ENCODE peak calls at places on chromosomes 16 and 17, in six cellular contexts. B is GM12878, O is gastrocnemius medialis, A is ovary, L is psoas muscle, X is H1. Q is an unnamed sample.

GRCh38 chr17:75032896-75033294 is 13.9 kb downstream of the ATP5PD start:
- DNase-seq in B (no peak), O (no peak), A (peak; percentile 48), L (peak; percentile 30), X (no peak), Q (peak; percentile 50)

GRCh38 chr17:75003070-75003956 is 9.2 kb upstream of the MRPL58 start:
- DNase-seq in B (no peak), O (no peak), A (no peak), L (no peak), X (peak; percentile 52), Q (no peak)

GRCh38 chr17:71338396-71338795 is 782.4 kb upstream of the SOX9 start:
- DNase-seq in B (no peak), O (no peak), A (no peak), L (no peak), X (no peak), Q (no peak)

GRCh38 chr17:79955961-79956735 is 79.5 kb downstream of the TBC1D16 start:
- DNase-seq in B (no peak), O (no peak), A (no peak), L (no peak), X (no peak), Q (no peak)

GRCh38 chr17:78934681-78935418 is 9.7 kb upstream of the TIMP2 start:
- DNase-seq in B (no peak), O (no peak), A (peak; percentile 55), L (no peak), X (no peak), Q (no peak)

GRCh38 chr16:67430504-67431076 is 331 bp upstream of the HSD11B2 start:
- DNase-seq in B (no peak), O (no peak), A (peak; percentile 66), L (no peak), X (peak; percentile 77), Q (no peak)

GRCh38 chr17:4658478-4659305 is 17.2 kb upstream of the ALOX15 start:
- DNase-seq in B (no peak), O (no peak), A (no peak), L (no peak), X (no peak), Q (no peak)

GRCh38 chr17:30243568-30243967 is 8.1 kb upstream of the SLC6A4 start:
- DNase-seq in B (no peak), O (no peak), A (no peak), L (no peak), X (peak; percentile 38), Q (no peak)

GRCh38 chr17:73017653-73018052 is 74.8 kb downstream of the SLC39A11 start:
- DNase-seq in B (no peak), O (no peak), A (no peak), L (no peak), X (no peak), Q (no peak)

GRCh38 chr16:28930652-28931051 is 1.1 kb upstream of the CD19 start:
- DNase-seq in B (peak; percentile 86), O (no peak), A (no peak), L (no peak), X (no peak), Q (no peak)

GRCh38 chr16:14111713-14112538 is 40.8 kb downstream of the MRTFB start:
- DNase-seq in B (no peak), O (no peak), A (peak; percentile 70), L (peak; percentile 43), X (no peak), Q (peak; percentile 61)

GRCh38 chr17:44390250-44390649 is 801 bp upstream of the ITGA2B start:
- DNase-seq in B (no peak), O (no peak), A (no peak), L (no peak), X (no peak), Q (no peak)

GRCh38 chr16:68246671-68247070 is 1.5 kb downstream of the PLA2G15 start:
- DNase-seq in B (no peak), O (peak; percentile 72), A (no peak), L (peak; percentile 15), X (no peak), Q (peak; percentile 39)

GRCh38 chr16:180101-180920 is at the start of gene HBQ1:
- DNase-seq in B (no peak), O (no peak), A (peak; percentile 65), L (peak; percentile 17), X (peak; percentile 84), Q (no peak)

GRCh38 chr17:4544656-4545216 is 10.4 kb downstream of the MYBBP1A start:
- DNase-seq in B (no peak), O (no peak), A (peak; percentile 45), L (peak; percentile 25), X (no peak), Q (no peak)

GRCh38 chr17:2427215-2427614 is 26.4 kb upstream of the MNT start:
- DNase-seq in B (no peak), O (no peak), A (no peak), L (no peak), X (no peak), Q (no peak)

GRCh38 chr17:60647705-60648104 is 29.9 kb upstream of the BCAS3 start:
- DNase-seq in B (no peak), O (no peak), A (no peak), L (no peak), X (no peak), Q (no peak)

GRCh38 chr17:50794361-50794760 is 27.0 kb upstream of the ANKRD40CL start:
- DNase-seq in B (no peak), O (no peak), A (no peak), L (no peak), X (no peak), Q (no peak)

GRCh38 chr17:29622337-29623282 is at the start of gene CORO6:
- DNase-seq in B (no peak), O (peak; percentile 64), A (peak; percentile 78), L (peak; percentile 66), X (peak; percentile 94), Q (peak; percentile 81)

GRCh38 chr16:68538880-68539701 is at the start of gene ZFP90:
- DNase-seq in B (peak; percentile 38), O (peak; percentile 65), A (peak; percentile 92), L (peak; percentile 92), X (peak; percentile 94), Q (peak; percentile 88)

GRCh38 chr17:40038882-40039513 is 15.2 kb downstream of the MED24 start:
- DNase-seq in B (no peak), O (peak; percentile 82), A (peak; percentile 81), L (peak; percentile 79), X (peak; percentile 64), Q (peak; percentile 80)

GRCh38 chr16:10923650-10924214 is 18.5 kb downstream of the DEXI start:
- DNase-seq in B (no peak), O (peak; percentile 87), A (peak; percentile 67), L (peak; percentile 87), X (no peak), Q (peak; percentile 82)

GRCh38 chr17:43608313-43608712 is 53.4 kb downstream of the MEOX1 start:
- DNase-seq in B (peak; percentile 28), O (no peak), A (no peak), L (no peak), X (no peak), Q (no peak)

GRCh38 chr16:87207509-87207908 is 109.7 kb downstream of the C16orf95 start:
- DNase-seq in B (no peak), O (no peak), A (no peak), L (no peak), X (no peak), Q (no peak)

DNA sequence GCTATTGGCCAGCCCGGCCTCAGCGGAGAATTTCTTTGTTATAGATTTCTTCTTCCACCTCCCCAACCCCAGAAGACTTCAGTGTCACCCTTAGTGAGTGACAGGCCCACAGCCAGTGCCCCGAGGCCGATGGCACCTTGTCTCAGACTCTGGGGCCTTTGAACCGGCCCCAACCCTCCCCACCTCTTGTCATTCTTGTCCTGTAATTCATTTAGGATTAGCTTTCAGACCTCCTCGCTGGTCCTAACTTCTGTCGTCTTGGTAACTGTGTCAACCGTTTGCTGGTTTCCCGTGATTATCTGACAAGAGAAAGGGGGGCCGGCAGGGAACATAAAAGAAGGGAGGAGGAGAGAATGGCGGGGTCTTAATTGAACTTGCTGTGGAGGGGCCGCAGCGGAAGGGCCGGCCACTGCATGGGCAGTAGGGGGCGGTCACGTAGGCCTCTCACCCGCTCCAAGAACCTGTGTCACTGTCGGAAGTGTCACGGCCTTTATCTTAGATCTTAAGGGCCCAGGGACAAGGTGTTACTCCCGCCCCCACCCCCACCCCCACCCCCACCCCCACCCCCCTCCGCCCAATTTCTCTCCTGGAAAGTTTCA is 46.5 kb upstream of the GSE1 start:
- DNase-seq in B (no peak), O (no peak), A (no peak), L (no peak), X (peak; percentile 69), Q (no peak)
- H3K27ac ChIP-seq in B (no peak overlapping the region), O (no peak overlapping the region), A (no peak overlapping the region), L (no peak overlapping the region), X (no peak overlapping the region), Q (no peak overlapping the region)

DNA sequence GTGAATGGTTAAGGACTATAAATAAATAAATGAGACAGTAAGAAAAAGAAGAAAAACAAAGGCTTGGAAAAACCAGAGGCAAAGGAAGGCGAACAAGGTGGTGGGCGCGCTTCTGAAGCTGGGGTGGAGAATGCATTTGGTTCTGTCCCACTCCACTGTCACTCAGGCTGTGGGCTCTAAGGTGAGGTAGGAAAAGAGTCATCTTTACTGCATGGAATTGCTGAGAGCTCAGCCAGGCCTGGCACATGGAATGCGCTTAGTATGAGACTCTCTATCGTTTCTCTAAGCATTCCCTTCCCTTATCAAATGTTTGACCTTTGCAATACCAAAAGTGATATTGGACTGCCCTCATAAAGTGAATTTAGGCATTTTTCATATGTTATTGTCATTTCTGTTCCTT is 87.9 kb downstream of the MYH10 start:
- DNase-seq in B (no peak), O (no peak), A (no peak), L (no peak), X (no peak), Q (no peak)
- H3K27ac ChIP-seq in B (no peak overlapping the region), O (no peak overlapping the region), A (no peak overlapping the region), L (no peak overlapping the region), X (no peak overlapping the region), Q (peak overlapping the region; percentile 57)

DNA sequence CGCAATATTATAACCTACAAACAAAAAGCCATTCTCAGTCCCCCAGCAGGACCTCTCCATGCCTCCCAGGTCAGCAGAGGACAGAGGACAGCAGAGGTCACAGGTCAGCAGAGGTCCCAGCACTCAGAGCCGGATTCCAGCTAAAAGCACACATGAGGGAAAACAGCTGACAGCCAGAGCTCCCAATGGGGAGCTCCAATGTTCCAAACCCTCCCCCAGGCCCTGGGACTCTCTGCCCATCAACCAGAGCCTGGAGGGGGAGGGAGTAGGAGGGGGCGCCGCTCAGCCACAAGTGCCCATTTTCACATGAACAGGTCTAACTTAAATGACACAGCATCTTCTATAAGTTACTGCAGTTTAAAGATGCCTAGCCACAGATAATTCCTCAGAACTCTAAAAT is 77.5 kb downstream of the ANKRD11 start:
- DNase-seq in B (no peak), O (no peak), A (peak; percentile 65), L (no peak), X (no peak), Q (peak; percentile 58)
- H3K27ac ChIP-seq in B (no peak overlapping the region), O (peak overlapping the region; percentile 17), A (no peak overlapping the region), L (no peak overlapping the region), X (no peak overlapping the region), Q (no peak overlapping the region)

GRCh38 chr17:34822007-34822737 is 139.1 kb downstream of the CCT6B start:
- DNase-seq in B (no peak), O (no peak), A (no peak), L (no peak), X (no peak), Q (no peak)

GRCh38 chr17:34817252-34817651 is 144.0 kb downstream of the CCT6B start:
- DNase-seq in B (no peak), O (no peak), A (no peak), L (no peak), X (no peak), Q (no peak)

GRCh38 chr17:34820922-34821321 is 140.3 kb downstream of the CCT6B start:
- DNase-seq in B (no peak), O (no peak), A (no peak), L (no peak), X (no peak), Q (no peak)

GRCh38 chr17:34823023-34823422 is 138.2 kb downstream of the CCT6B start:
- DNase-seq in B (no peak), O (no peak), A (no peak), L (no peak), X (no peak), Q (no peak)

GRCh38 chr17:34820166-34820920 is 140.9 kb downstream of the CCT6B start:
- DNase-seq in B (no peak), O (no peak), A (no peak), L (no peak), X (no peak), Q (no peak)
- H3K27ac ChIP-seq in B (no peak overlapping the region), O (no peak overlapping the region), A (no peak overlapping the region), L (no peak overlapping the region), X (no peak overlapping the region), Q (no peak overlapping the region)